ENCODE peak calls at places on chromosome 7, in ten cellular contexts. O, D, J, P, N, W, V, M, L and K are unnamed samples.

GRCh38 chr7:16989883-16990413 is 108.2 kb upstream of the AGR3 start:
- DNase-seq in O (peak), D (no peak), J (peak), P (peak), N (no peak), W (peak), V (peak), M (no peak), L (no peak), K (no peak)

GRCh38 chr7:64997927-64998391 is 7.1 kb upstream of the ZNF117 start:
- DNase-seq in O (no peak), D (no peak), J (peak), P (no peak), N (no peak), W (no peak), V (no peak), M (no peak), L (peak), K (no peak)

GRCh38 chr7:44489955-44490350 is 505 bp downstream of the NUDCD3 start:
- DNase-seq in O (no peak), D (no peak), J (peak), P (no peak), N (no peak), W (peak), V (no peak), M (peak), L (no peak), K (no peak)

GRCh38 chr7:142808802-142809583 is 38.2 kb downstream of the PRSS2 start:
- DNase-seq in O (no peak), D (no peak), J (no peak), P (no peak), N (no peak), W (no peak), V (no peak), M (peak), L (no peak), K (peak)

GRCh38 chr7:83524286-83525075 is 124.5 kb downstream of the SEMA3E start:
- DNase-seq in O (no peak), D (no peak), J (no peak), P (no peak), N (no peak), W (no peak), V (no peak), M (no peak), L (peak), K (no peak)

GRCh38 chr7:137961200-137962177 is 40.4 kb downstream of the CREB3L2 start:
- DNase-seq in O (no peak), D (no peak), J (no peak), P (no peak), N (no peak), W (no peak), V (no peak), M (no peak), L (no peak), K (no peak)

GRCh38 chr7:139242741-139243281 is 11.8 kb downstream of the UBN2 start:
- DNase-seq in O (no peak), D (no peak), J (peak), P (no peak), N (no peak), W (no peak), V (no peak), M (no peak), L (no peak), K (no peak)

GRCh38 chr7:25636871-25637283 is 408.6 kb upstream of the NPVF start:
- DNase-seq in O (no peak), D (no peak), J (peak), P (peak), N (no peak), W (no peak), V (no peak), M (no peak), L (no peak), K (no peak)

GRCh38 chr7:47239034-47239433 is 342.9 kb downstream of the TNS3 start:
- DNase-seq in O (no peak), D (no peak), J (no peak), P (no peak), N (no peak), W (no peak), V (no peak), M (no peak), L (no peak), K (no peak)

GRCh38 chr7:120207037-120207436 is 65.9 kb upstream of the KCND2 start:
- DNase-seq in O (no peak), D (peak), J (no peak), P (no peak), N (peak), W (no peak), V (no peak), M (no peak), L (peak), K (no peak)

GRCh38 chr7:157072361-157072760 is 61.9 kb upstream of the MNX1 start:
- DNase-seq in O (no peak), D (no peak), J (no peak), P (no peak), N (no peak), W (no peak), V (no peak), M (no peak), L (no peak), K (no peak)

GRCh38 chr7:33926535-33926934 is 21.2 kb downstream of the BMPER start:
- DNase-seq in O (no peak), D (no peak), J (no peak), P (no peak), N (no peak), W (no peak), V (no peak), M (no peak), L (no peak), K (no peak)

GRCh38 chr7:120190566-120190965 is 82.4 kb upstream of the KCND2 start:
- DNase-seq in O (no peak), D (peak), J (no peak), P (no peak), N (no peak), W (no peak), V (no peak), M (no peak), L (peak), K (no peak)

GRCh38 chr7:44081266-44081748 is 1.0 kb downstream of the POLM start:
- DNase-seq in O (no peak), D (no peak), J (no peak), P (no peak), N (peak), W (no peak), V (no peak), M (no peak), L (no peak), K (no peak)

GRCh38 chr7:133984023-133984422 is 143.1 kb upstream of the LRGUK start:
- DNase-seq in O (no peak), D (no peak), J (peak), P (no peak), N (no peak), W (peak), V (no peak), M (no peak), L (no peak), K (no peak)

GRCh38 chr7:85529831-85530230 is 343.0 kb upstream of the SEMA3D start:
- DNase-seq in O (peak), D (no peak), J (peak), P (no peak), N (no peak), W (no peak), V (peak), M (no peak), L (no peak), K (no peak)

GRCh38 chr7:148575640-148576411 is 14.7 kb upstream of the C7orf33 start:
- DNase-seq in O (peak), D (peak), J (peak), P (peak), N (peak), W (peak), V (peak), M (peak), L (peak), K (peak)

GRCh38 chr7:957418-958220 is 3.1 kb upstream of the ADAP1 start:
- DNase-seq in O (no peak), D (peak), J (peak), P (no peak), N (peak), W (no peak), V (no peak), M (no peak), L (peak), K (no peak)

GRCh38 chr7:96997512-96998032 is 7.8 kb upstream of the DLX6 start:
- DNase-seq in O (no peak), D (peak), J (no peak), P (no peak), N (no peak), W (no peak), V (no peak), M (no peak), L (no peak), K (no peak)

GRCh38 chr7:22387583-22387982 is 30.6 kb upstream of the RAPGEF5 start:
- DNase-seq in O (peak), D (no peak), J (peak), P (no peak), N (no peak), W (no peak), V (no peak), M (no peak), L (no peak), K (no peak)

GRCh38 chr7:91517408-91517807 is 253.2 kb downstream of the FZD1 start:
- DNase-seq in O (no peak), D (no peak), J (no peak), P (no peak), N (no peak), W (no peak), V (peak), M (no peak), L (no peak), K (no peak)

DNA sequence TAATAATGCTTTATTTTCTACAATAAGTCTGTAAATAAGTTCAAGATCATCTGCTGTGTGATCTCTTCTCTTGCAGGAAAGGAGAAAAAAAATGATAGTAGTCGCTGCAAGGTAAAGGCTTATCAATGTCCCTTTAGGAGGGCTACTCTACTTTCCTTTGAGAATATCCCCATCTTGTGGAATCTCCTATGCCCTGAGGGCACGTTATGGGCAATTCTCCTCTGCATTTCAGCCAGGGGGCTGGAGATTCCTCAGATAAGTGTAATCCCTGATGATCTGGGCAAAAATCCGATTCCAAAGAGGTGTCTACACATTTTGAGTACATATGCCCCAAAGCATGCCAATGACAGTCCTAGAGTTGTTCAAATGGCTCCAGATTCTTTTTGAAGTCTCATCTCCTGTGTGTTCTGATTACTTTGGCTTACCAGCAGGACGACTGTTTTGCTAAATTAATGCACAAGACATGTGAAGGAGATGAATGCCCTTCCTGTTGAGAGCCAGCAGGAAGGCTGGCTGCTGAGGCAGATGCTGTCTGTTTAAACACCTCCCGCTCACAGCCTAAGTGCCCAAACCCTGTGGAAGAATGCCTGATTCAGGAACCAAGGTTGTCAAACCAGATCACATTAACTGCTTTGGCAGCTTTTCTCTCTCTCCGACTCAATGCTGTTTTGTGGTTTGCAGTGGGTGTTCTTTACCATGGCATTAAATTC is 171.2 kb upstream of the COL1A2 start:
- DNase-seq in O (no peak), D (peak), J (peak), P (no peak), N (no peak), W (peak), V (peak), M (no peak), L (peak), K (no peak)
- TF ChIP-seq CTCF in O (peak), D (peak), J (peak), P (no peak), N (no peak), W (peak), V (peak), M (no peak), L (peak), K (no peak)

DNA sequence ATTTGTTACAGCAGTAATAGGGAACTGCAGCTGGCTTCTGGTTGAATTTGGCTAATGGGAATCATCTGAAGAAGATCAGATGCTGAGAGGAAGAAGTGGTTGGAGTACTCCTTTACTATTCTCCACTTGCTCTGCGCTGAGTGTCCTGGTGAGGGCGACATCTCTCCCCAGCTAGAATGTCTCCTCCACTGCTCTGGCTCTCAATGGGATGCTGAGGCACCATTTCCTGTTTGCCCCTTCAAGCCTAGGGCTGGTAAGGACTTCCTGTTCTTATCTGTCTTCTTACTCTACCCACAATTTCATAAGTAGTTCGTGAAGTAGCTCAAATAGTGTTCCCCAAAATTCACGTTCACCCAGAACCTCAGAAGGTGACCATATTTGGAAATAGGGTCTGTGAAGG is 43.2 kb upstream of the TES start:
- DNase-seq in O (no peak), D (no peak), J (no peak), P (no peak), N (no peak), W (no peak), V (no peak), M (no peak), L (peak), K (no peak)
- TF ChIP-seq CTCF in O (no peak), D (no peak), J (no peak), P (no peak), N (no peak), W (no peak), V (peak), M (no peak), L (peak), K (no peak)

DNA sequence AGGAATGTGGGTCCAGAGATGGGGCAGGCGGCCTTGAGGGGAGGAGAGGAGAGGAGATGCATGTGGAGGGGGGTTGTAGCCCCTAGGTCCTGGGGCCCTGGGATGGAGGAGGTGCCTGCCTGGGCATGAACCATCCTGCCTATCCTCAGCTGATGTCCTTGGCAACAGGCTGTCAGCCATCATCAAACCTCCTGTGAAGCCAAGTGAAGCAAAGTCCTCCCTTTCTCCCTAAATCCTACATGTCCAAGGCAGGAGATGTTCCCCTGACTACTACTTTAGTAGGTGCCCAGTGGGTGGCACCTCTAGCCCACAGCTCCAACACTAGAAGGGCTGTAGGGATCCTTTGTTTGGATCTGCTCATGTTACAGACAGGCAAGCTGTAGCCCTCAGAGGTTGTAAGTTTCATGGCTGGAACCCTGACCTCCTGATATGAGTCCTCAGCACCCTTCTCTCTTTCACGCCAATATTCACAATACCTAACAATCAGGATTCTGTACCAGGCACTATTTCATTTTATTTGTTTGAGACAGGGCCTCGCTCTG is 66.6 kb upstream of the SYPL1 start:
- DNase-seq in O (no peak), D (no peak), J (peak), P (no peak), N (no peak), W (no peak), V (peak), M (no peak), L (no peak), K (no peak)
- TF ChIP-seq CTCF in O (peak), D (no peak), J (peak), P (no peak), N (no peak), W (no peak), V (peak), M (no peak), L (peak), K (no peak)

GRCh38 chr7:71511361-71511807 is 379.4 kb downstream of the GALNT17 start:
- DNase-seq in O (no peak), D (peak), J (no peak), P (no peak), N (no peak), W (peak), V (no peak), M (no peak), L (peak), K (no peak)
- TF ChIP-seq CTCF in O (no peak), D (peak), J (no peak), P (no peak), N (no peak), W (peak), V (no peak), M (no peak), L (peak), K (no peak)

DNA sequence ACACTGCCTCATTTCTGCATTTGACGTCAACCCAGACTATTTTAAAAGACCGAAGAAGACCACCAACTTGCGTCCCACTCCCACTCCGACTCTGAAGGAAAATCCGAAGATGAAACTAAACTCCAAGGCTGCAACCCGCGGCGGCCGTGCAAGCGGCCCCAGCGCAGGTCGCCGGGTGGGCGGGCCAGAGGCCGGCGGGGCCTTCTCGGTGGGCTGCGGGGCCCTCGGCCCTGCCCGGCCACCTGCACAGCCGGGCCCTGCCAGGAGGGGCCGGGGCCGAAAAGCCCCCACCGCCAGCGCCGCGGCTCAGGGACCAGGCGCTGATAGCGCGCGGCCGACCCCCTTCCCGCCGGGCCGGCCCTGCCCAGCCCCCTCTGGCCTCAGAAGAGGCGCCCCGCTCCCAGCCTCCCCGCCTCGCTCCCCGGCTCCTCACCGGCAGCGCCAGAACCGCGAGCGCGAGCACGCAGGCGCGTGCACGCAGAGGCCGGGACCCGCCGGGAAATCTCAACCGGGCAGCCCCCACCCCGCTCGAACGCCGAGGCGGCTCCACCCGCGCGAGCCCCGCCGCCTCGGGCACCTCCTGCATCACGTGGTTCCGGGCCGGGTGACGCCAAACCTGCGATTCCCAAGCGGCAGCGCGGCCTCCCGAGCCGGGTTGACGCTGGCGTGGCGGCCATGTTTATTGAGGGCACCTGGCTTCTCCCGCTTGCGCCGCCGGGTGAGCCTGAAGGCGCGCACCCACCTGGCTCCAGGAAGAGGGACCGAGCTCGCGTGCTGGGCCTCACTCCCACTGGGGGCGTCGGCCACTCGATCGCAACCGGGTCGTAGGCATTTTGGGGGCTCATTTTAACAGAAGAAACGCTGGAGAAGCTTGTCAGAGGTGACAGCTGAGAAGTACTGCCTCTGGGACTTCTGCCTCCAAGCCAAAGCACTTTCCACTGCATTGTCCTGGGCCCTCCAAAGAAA is at the start of gene C7orf25:
- DNase-seq in O (no peak), D (peak), J (peak), P (peak), N (peak), W (peak), V (peak), M (peak), L (peak), K (peak)
- TF ChIP-seq CTCF in O (no peak), D (no peak), J (no peak), P (no peak), N (no peak), W (no peak), V (no peak), M (no peak), L (no peak), K (no peak)